ENCODE peak calls at places on chromosomes 6 and 20, in eight cellular contexts. H, T, S, B, D, Y, I and W are unnamed samples.

GRCh38 chr6:155103816-155104366 is 108.8 kb downstream of the TIAM2 start:
- DNase-seq in H (no peak), T (no peak), S (no peak), B (no peak), D (no peak), Y (no peak), I (peak; percentile 48), W (no peak)

GRCh38 chr20:2799688-2800589 is 488 bp downstream of the CPXM1 start:
- DNase-seq in H (no peak), T (no peak), S (peak; percentile 81), B (no peak), D (no peak), Y (peak; percentile 33), I (no peak), W (no peak)

GRCh38 chr6:156791261-156791850 is 14.2 kb downstream of the ARID1B start:
- DNase-seq in H (no peak), T (no peak), S (no peak), B (no peak), D (peak; percentile 61), Y (peak; percentile 98), I (no peak), W (peak; percentile 84)

GRCh38 chr6:11653028-11653583 is 115.6 kb downstream of the TMEM170B start:
- DNase-seq in H (peak; percentile 35), T (peak; percentile 91), S (no peak), B (peak; percentile 99), D (no peak), Y (no peak), I (no peak), W (peak; percentile 59)

GRCh38 chr6:1310628-1311399 is 1.1 kb upstream of the FOXQ1 start:
- DNase-seq in H (no peak), T (no peak), S (peak; percentile 92), B (no peak), D (no peak), Y (peak; percentile 25), I (peak; percentile 84), W (no peak)

GRCh38 chr20:43305749-43306148 is 116.0 kb upstream of the PTPRT start:
- DNase-seq in H (no peak), T (no peak), S (peak; percentile 2), B (no peak), D (no peak), Y (no peak), I (no peak), W (no peak)

GRCh38 chr20:5090191-5090590 is 29.6 kb downstream of the PCNA start:
- DNase-seq in H (peak; percentile 68), T (no peak), S (no peak), B (no peak), D (no peak), Y (no peak), I (no peak), W (no peak)

GRCh38 chr6:158467923-158468322 is 92.0 kb upstream of the TMEM181 start:
- DNase-seq in H (no peak), T (no peak), S (no peak), B (no peak), D (no peak), Y (peak; percentile 58), I (no peak), W (no peak)

GRCh38 chr6:152309648-152310047 is 327.5 kb downstream of the SYNE1 start:
- DNase-seq in H (no peak), T (no peak), S (no peak), B (no peak), D (no peak), Y (no peak), I (no peak), W (no peak)

GRCh38 chr20:2508631-2509467 is at the start of gene ZNF343:
- DNase-seq in H (peak; percentile 89), T (peak; percentile 59), S (peak; percentile 96), B (no peak), D (peak; percentile 54), Y (peak; percentile 79), I (no peak), W (peak; percentile 82)